ENCODE peak calls at places on chromosomes 6 and 20, in four cellular contexts. One of them, this sample, is unnamed.

GRCh38 chr6:8543714-8544113 is 108.4 kb upstream of the SLC35B3 start:
- DNase-seq in K562: no peak
- DNase-seq in WTC11: no peak
- DNase-seq in HepG2: no peak
- DNase-seq in this sample: no peak

GRCh38 chr6:118669561-118669960 is 18.2 kb upstream of the CEP85L start:
- DNase-seq in WTC11: no peak
- DNase-seq in K562: no peak
- DNase-seq in HepG2: no peak
- DNase-seq in this sample: no peak

GRCh38 chr20:20370087-20370575 is 2.2 kb downstream of the INSM1 start:
- DNase-seq in K562: no peak
- DNase-seq in WTC11: no peak
- DNase-seq in HepG2: no peak
- DNase-seq in this sample: no peak

GRCh38 chr6:161694995-161695394 is 421.1 kb upstream of the AGPAT4 start:
- DNase-seq in HepG2: peak; percentile 13
- DNase-seq in K562: peak; percentile 27
- DNase-seq in WTC11: no peak
- DNase-seq in this sample: peak; percentile 41

GRCh38 chr20:6708010-6708409 is 59.5 kb upstream of the BMP2 start:
- DNase-seq in K562: no peak
- DNase-seq in WTC11: no peak
- DNase-seq in HepG2: no peak
- DNase-seq in this sample: no peak

GRCh38 chr20:19628570-19629134 is 129.4 kb upstream of the RIN2 start:
- DNase-seq in HepG2: peak; percentile 84
- DNase-seq in K562: peak; percentile 57
- DNase-seq in WTC11: peak; percentile 75
- DNase-seq in this sample: peak; percentile 65

GRCh38 chr6:6883011-6883410 is 224.8 kb upstream of the RREB1 start:
- DNase-seq in WTC11: no peak
- DNase-seq in HepG2: no peak
- DNase-seq in K562: no peak
- DNase-seq in this sample: no peak

GRCh38 chr6:156262014-156262413 is 515.2 kb upstream of the ARID1B start:
- DNase-seq in WTC11: no peak
- DNase-seq in HepG2: no peak
- DNase-seq in K562: no peak
- DNase-seq in this sample: no peak

GRCh38 chr6:137370871-137371633 is 123.1 kb downstream of the OLIG3 start:
- DNase-seq in K562: no peak
- DNase-seq in HepG2: peak; percentile 47
- DNase-seq in WTC11: no peak
- DNase-seq in this sample: no peak

GRCh38 chr6:150528648-150529285 is 70.9 kb upstream of the PLEKHG1 start:
- DNase-seq in K562: no peak
- DNase-seq in HepG2: no peak
- DNase-seq in WTC11: peak; percentile 64
- DNase-seq in this sample: peak; percentile 77

GRCh38 chr20:52481443-52481842 is 289.9 kb upstream of the ZFP64 start:
- DNase-seq in HepG2: no peak
- DNase-seq in WTC11: no peak
- DNase-seq in K562: no peak
- DNase-seq in this sample: no peak

GRCh38 chr20:59390437-59390836 is 90.0 kb downstream of the EDN3 start:
- DNase-seq in HepG2: no peak
- DNase-seq in WTC11: no peak
- DNase-seq in K562: no peak
- DNase-seq in this sample: no peak

GRCh38 chr6:55034752-55035151 is 139.6 kb upstream of the HCRTR2 start:
- DNase-seq in HepG2: no peak
- DNase-seq in WTC11: no peak
- DNase-seq in K562: no peak
- DNase-seq in this sample: no peak

GRCh38 chr6:55033021-55033546 is 141.2 kb upstream of the HCRTR2 start:
- DNase-seq in K562: no peak
- DNase-seq in HepG2: no peak
- DNase-seq in WTC11: no peak
- DNase-seq in this sample: no peak
- TF ChIP-seq ELF4 in K562: no peak
- TF ChIP-seq ELF4 in HepG2: no peak
- TF ChIP-seq ELF4 in WTC11: no peak
- TF ChIP-seq ELF4 in this sample: no peak

DNA sequence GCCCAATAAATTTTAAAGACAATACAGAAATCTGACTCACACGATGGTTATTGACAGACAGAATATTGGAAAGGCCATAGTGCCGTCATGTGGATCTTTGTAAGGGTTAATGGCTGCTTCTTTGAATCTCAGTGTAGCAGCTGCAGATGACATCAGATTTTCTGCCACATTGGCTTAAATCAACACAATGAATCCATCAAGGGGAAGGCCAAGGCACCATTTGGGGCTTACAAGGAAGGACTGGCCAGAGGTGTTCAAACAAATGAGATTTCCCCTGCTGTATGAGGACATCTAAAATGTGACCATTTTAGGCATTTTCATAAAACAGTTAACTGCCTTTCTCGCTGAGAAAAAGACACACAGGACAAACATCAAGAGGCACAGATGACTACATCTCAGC is 281.0 kb upstream of the JARID2 start:
- DNase-seq in HepG2: no peak
- DNase-seq in K562: no peak
- DNase-seq in WTC11: no peak
- DNase-seq in this sample: no peak
- TF ChIP-seq ELF4 in HepG2: no peak
- TF ChIP-seq ELF4 in K562: no peak
- TF ChIP-seq ELF4 in WTC11: no peak
- TF ChIP-seq ELF4 in this sample: no peak

DNA sequence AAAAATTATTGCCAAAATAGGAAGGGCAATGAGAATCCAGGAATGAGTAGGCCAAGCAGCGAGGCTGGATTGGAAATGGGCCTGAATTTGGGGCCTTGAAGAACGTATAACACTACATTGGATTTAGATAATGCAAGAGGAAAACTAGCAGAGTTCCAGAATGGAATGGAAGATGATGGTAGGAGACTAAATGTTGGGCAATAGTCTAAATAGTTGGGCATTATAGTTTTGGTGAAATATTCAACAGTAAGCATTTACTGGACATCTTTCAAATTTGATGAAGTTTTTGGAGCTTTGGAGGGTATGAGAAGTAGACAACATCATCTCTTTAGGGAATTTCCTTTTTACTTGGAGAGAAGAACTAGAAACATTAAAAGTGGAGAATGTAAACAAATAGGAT is 3.4 kb upstream of the JARID2 start:
- DNase-seq in K562: no peak
- DNase-seq in HepG2: no peak
- DNase-seq in WTC11: no peak
- DNase-seq in this sample: no peak
- TF ChIP-seq ELF4 in K562: no peak
- TF ChIP-seq ELF4 in HepG2: no peak
- TF ChIP-seq ELF4 in WTC11: no peak
- TF ChIP-seq ELF4 in this sample: no peak

GRCh38 chr6:108587258-108588059 is 26.7 kb downstream of the FOXO3 start:
- DNase-seq in WTC11: no peak
- DNase-seq in HepG2: peak; percentile 75
- DNase-seq in K562: no peak
- DNase-seq in this sample: no peak
- TF ChIP-seq ELF4 in WTC11: no peak
- TF ChIP-seq ELF4 in HepG2: no peak
- TF ChIP-seq ELF4 in K562: no peak
- TF ChIP-seq ELF4 in this sample: no peak

GRCh38 chr6:14972379-14973067 is 273.3 kb upstream of the JARID2 start:
- DNase-seq in WTC11: no peak
- DNase-seq in HepG2: no peak
- DNase-seq in K562: no peak
- DNase-seq in this sample: no peak

GRCh38 chr6:14974372-14974771 is 271.5 kb upstream of the JARID2 start:
- DNase-seq in WTC11: no peak
- DNase-seq in HepG2: no peak
- DNase-seq in K562: no peak
- DNase-seq in this sample: no peak

GRCh38 chr6:14977747-14978382 is 268.0 kb upstream of the JARID2 start:
- DNase-seq in K562: no peak
- DNase-seq in HepG2: no peak
- DNase-seq in WTC11: no peak
- DNase-seq in this sample: no peak

GRCh38 chr6:14975124-14975815 is 270.6 kb upstream of the JARID2 start:
- DNase-seq in HepG2: no peak
- DNase-seq in WTC11: peak; percentile 26
- DNase-seq in K562: no peak
- DNase-seq in this sample: no peak
- TF ChIP-seq ELF4 in HepG2: no peak
- TF ChIP-seq ELF4 in WTC11: no peak
- TF ChIP-seq ELF4 in K562: no peak
- TF ChIP-seq ELF4 in this sample: no peak

GRCh38 chr6:55777461-55777860 is 97.9 kb downstream of the BMP5 start:
- DNase-seq in WTC11: no peak
- DNase-seq in K562: no peak
- DNase-seq in HepG2: no peak
- DNase-seq in this sample: no peak

GRCh38 chr6:55774542-55775318 is 100.7 kb downstream of the BMP5 start:
- DNase-seq in HepG2: no peak
- DNase-seq in K562: no peak
- DNase-seq in WTC11: no peak
- DNase-seq in this sample: no peak

GRCh38 chr6:55776131-55776530 is 99.3 kb downstream of the BMP5 start:
- DNase-seq in HepG2: no peak
- DNase-seq in WTC11: no peak
- DNase-seq in K562: no peak
- DNase-seq in this sample: no peak

GRCh38 chr6:55773620-55774019 is 101.8 kb downstream of the BMP5 start:
- DNase-seq in K562: no peak
- DNase-seq in WTC11: no peak
- DNase-seq in HepG2: no peak
- DNase-seq in this sample: no peak

DNA sequence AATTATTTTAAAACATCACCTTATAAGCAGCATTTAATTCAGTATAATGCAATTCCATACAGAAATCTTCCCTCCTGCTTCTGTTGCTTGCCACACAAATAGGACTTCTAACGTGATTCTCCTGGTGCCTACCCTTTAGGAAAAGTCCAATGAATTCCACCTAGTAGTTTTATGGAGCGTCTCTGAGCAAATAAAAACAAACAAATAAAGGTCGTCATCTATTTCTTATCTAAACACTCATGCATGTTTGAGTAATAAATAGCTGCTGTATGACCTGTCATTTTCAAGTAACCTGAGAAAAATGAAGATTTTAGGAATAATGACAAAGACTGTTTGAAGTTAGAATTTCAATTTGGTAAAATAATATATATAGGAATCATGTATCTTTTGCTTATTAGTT is 102.7 kb downstream of the BMP5 start:
- DNase-seq in HepG2: no peak
- DNase-seq in K562: no peak
- DNase-seq in WTC11: no peak
- DNase-seq in this sample: no peak
- TF ChIP-seq ELF4 in HepG2: no peak
- TF ChIP-seq ELF4 in K562: no peak
- TF ChIP-seq ELF4 in WTC11: no peak
- TF ChIP-seq ELF4 in this sample: no peak

DNA sequence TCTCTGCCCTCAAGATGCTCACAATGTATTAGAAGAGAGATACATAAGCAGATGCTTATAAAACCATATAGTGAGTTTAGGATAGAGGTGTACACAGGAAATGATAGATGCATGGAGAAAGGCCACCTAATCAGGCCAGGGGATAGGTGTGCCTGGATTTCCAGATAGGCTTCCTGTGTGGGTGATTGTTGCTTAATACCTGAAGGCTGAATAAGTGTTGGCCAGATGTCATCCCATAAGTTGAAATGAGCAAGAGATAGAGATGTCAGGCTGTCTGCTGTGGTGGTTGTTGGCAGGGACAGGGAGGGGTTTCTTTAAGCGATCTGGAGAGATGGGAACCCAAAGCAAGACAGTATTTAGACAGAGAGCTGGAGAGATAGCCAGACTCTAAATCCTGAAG is 109.8 kb upstream of the SGK1 start:
- DNase-seq in WTC11: no peak
- DNase-seq in HepG2: no peak
- DNase-seq in K562: no peak
- DNase-seq in this sample: no peak
- TF ChIP-seq ELF4 in WTC11: no peak
- TF ChIP-seq ELF4 in HepG2: no peak
- TF ChIP-seq ELF4 in K562: no peak
- TF ChIP-seq ELF4 in this sample: no peak